ENCODE peak calls at places on chromosomes 12 and 14, in ten cellular contexts. One of them, this sample, is unnamed.
A peak's percentile ranks its signal among the peaks of the same experiment; 100 is the strongest.

GRCh38 chr14:71309756-71310155 is 402.5 kb downstream of the PCNX1 start:
- DNase-seq in AG04450: no peak
- DNase-seq in ovary: no peak
- DNase-seq in AG04449: no peak
- DNase-seq in Caco-2: no peak
- DNase-seq in vagina: no peak
- DNase-seq in fibroblast of pulmonary artery: no peak
- DNase-seq in cardiac fibroblast: no peak
- DNase-seq in transverse colon: no peak
- DNase-seq in right atrium auricular region: no peak
- DNase-seq in this sample: no peak

GRCh38 chr12:92010368-92010767 is 135.3 kb downstream of the BTG1 start:
- DNase-seq in AG04450: no peak
- DNase-seq in ovary: no peak
- DNase-seq in AG04449: no peak
- DNase-seq in Caco-2: no peak
- DNase-seq in vagina: no peak
- DNase-seq in fibroblast of pulmonary artery: no peak
- DNase-seq in cardiac fibroblast: no peak
- DNase-seq in transverse colon: no peak
- DNase-seq in right atrium auricular region: no peak
- DNase-seq in this sample: no peak

GRCh38 chr14:77133718-77134338 is 7.8 kb downstream of the ZDHHC22 start:
- DNase-seq in AG04450: peak; percentile 11
- DNase-seq in ovary: peak; percentile 50
- DNase-seq in AG04449: no peak
- DNase-seq in Caco-2: peak; percentile 84
- DNase-seq in vagina: no peak
- DNase-seq in fibroblast of pulmonary artery: peak; percentile 82
- DNase-seq in cardiac fibroblast: peak; percentile 66
- DNase-seq in transverse colon: peak; percentile 50
- DNase-seq in right atrium auricular region: no peak
- DNase-seq in this sample: peak; percentile 67

GRCh38 chr12:121427556-121428055 is 27.7 kb downstream of the RNF34 start:
- DNase-seq in AG04450: no peak
- DNase-seq in ovary: no peak
- DNase-seq in AG04449: no peak
- DNase-seq in Caco-2: no peak
- DNase-seq in vagina: no peak
- DNase-seq in fibroblast of pulmonary artery: no peak
- DNase-seq in cardiac fibroblast: no peak
- DNase-seq in transverse colon: no peak
- DNase-seq in right atrium auricular region: no peak
- DNase-seq in this sample: no peak

GRCh38 chr14:92486881-92487280 is 26.7 kb upstream of the RIN3 start:
- DNase-seq in AG04450: no peak
- DNase-seq in ovary: no peak
- DNase-seq in AG04449: peak; percentile 51
- DNase-seq in Caco-2: no peak
- DNase-seq in vagina: no peak
- DNase-seq in fibroblast of pulmonary artery: peak; percentile 38
- DNase-seq in cardiac fibroblast: no peak
- DNase-seq in transverse colon: no peak
- DNase-seq in right atrium auricular region: no peak
- DNase-seq in this sample: no peak

GRCh38 chr12:49964849-49965624 is 3.4 kb downstream of the AQP5 start:
- DNase-seq in AG04450: no peak
- DNase-seq in ovary: no peak
- DNase-seq in AG04449: no peak
- DNase-seq in Caco-2: no peak
- DNase-seq in vagina: no peak
- DNase-seq in fibroblast of pulmonary artery: no peak
- DNase-seq in cardiac fibroblast: no peak
- DNase-seq in transverse colon: no peak
- DNase-seq in right atrium auricular region: no peak
- DNase-seq in this sample: no peak

GRCh38 chr12:13436182-13436581 is 239.7 kb downstream of the EMP1 start:
- DNase-seq in AG04450: no peak
- DNase-seq in ovary: no peak
- DNase-seq in AG04449: no peak
- DNase-seq in Caco-2: no peak
- DNase-seq in vagina: no peak
- DNase-seq in fibroblast of pulmonary artery: no peak
- DNase-seq in cardiac fibroblast: no peak
- DNase-seq in transverse colon: no peak
- DNase-seq in right atrium auricular region: no peak
- DNase-seq in this sample: no peak

GRCh38 chr14:104937694-104938365 is 13.2 kb downstream of the PLD4 start:
- DNase-seq in AG04450: no peak
- DNase-seq in ovary: no peak
- DNase-seq in AG04449: no peak
- DNase-seq in Caco-2: no peak
- DNase-seq in vagina: no peak
- DNase-seq in fibroblast of pulmonary artery: no peak
- DNase-seq in cardiac fibroblast: no peak
- DNase-seq in transverse colon: no peak
- DNase-seq in right atrium auricular region: no peak
- DNase-seq in this sample: no peak

DNA sequence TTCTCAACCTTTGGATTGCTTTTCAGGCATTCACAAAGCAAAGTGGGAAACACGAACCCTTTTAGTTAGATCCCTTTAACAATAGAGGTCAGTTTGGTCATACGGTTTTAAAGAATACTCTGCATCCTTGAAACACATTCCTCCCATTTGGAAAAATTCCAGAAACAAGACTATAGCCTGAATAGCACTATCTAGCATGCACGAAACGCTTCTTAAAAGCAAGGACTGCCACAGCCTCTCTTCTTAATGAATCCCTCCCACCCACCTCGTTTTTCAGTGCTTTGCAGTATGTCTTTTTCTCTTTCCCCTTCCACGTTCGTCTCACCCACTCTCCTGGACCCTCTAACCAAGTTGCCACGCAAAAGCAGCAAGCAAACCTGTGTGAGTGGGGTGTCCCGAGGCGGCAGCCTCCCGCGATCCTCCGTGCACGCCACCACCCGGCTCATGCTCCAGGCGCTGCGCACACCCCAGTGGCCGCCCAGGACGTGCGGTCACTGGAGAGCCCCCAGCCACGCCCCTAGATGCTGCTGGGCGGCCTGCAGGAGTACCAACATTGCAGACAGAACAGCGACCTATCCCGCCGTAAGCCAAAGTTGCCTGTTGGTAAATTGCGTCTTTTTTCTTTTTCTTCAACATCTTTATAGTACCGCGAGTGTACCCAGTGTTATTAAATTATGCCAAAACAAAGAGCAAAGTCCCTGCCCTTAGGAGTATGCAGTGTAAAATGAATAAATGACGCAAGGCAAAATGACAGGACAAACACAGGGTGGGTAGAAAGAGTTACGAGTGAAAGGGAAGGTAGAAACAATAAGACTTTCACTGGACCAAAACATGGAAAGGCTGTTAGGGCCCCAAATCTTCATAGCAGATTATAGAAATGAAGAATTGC is at the start of gene SLC38A4:
- DNase-seq in AG04450: no peak
- DNase-seq in ovary: no peak
- DNase-seq in AG04449: no peak
- DNase-seq in Caco-2: peak; percentile 84
- DNase-seq in vagina: no peak
- DNase-seq in fibroblast of pulmonary artery: peak; percentile 51
- DNase-seq in cardiac fibroblast: peak; percentile 26
- DNase-seq in transverse colon: peak; percentile 72
- DNase-seq in right atrium auricular region: no peak
- DNase-seq in this sample: no peak
- H3K4me3 ChIP-seq in AG04450: peak within 1 kb of the TSS; percentile 63
- H3K4me3 ChIP-seq in ovary: peak within 1 kb of the TSS; percentile 22
- H3K4me3 ChIP-seq in AG04449: peak within 1 kb of the TSS; percentile 57
- H3K4me3 ChIP-seq in Caco-2: peak within 1 kb of the TSS; percentile 65
- H3K4me3 ChIP-seq in vagina: no peak within 1 kb of the TSS
- H3K4me3 ChIP-seq in fibroblast of pulmonary artery: peak within 1 kb of the TSS; percentile 33
- H3K4me3 ChIP-seq in cardiac fibroblast: peak within 1 kb of the TSS; percentile 36
- H3K4me3 ChIP-seq in transverse colon: no peak within 1 kb of the TSS
- H3K4me3 ChIP-seq in right atrium auricular region: peak within 1 kb of the TSS; percentile 25
- H3K4me3 ChIP-seq in this sample: no peak within 1 kb of the TSS

GRCh38 chr14:23725528-23725927 is 89.4 kb downstream of the DHRS2 start:
- DNase-seq in AG04450: no peak
- DNase-seq in ovary: no peak
- DNase-seq in AG04449: no peak
- DNase-seq in Caco-2: no peak
- DNase-seq in vagina: no peak
- DNase-seq in fibroblast of pulmonary artery: no peak
- DNase-seq in cardiac fibroblast: no peak
- DNase-seq in transverse colon: no peak
- DNase-seq in right atrium auricular region: no peak
- DNase-seq in this sample: no peak

GRCh38 chr14:23727566-23728335 is 91.6 kb downstream of the DHRS2 start:
- DNase-seq in AG04450: no peak
- DNase-seq in ovary: no peak
- DNase-seq in AG04449: no peak
- DNase-seq in Caco-2: peak; percentile 69
- DNase-seq in vagina: no peak
- DNase-seq in fibroblast of pulmonary artery: peak; percentile 42
- DNase-seq in cardiac fibroblast: peak; percentile 56
- DNase-seq in transverse colon: no peak
- DNase-seq in right atrium auricular region: no peak
- DNase-seq in this sample: peak; percentile 46

GRCh38 chr14:23725980-23726746 is 90.0 kb downstream of the DHRS2 start:
- DNase-seq in AG04450: no peak
- DNase-seq in ovary: no peak
- DNase-seq in AG04449: no peak
- DNase-seq in Caco-2: no peak
- DNase-seq in vagina: no peak
- DNase-seq in fibroblast of pulmonary artery: no peak
- DNase-seq in cardiac fibroblast: peak; percentile 3
- DNase-seq in transverse colon: no peak
- DNase-seq in right atrium auricular region: no peak
- DNase-seq in this sample: no peak

GRCh38 chr14:23728791-23729190 is 92.6 kb downstream of the DHRS2 start:
- DNase-seq in AG04450: no peak
- DNase-seq in ovary: no peak
- DNase-seq in AG04449: no peak
- DNase-seq in Caco-2: no peak
- DNase-seq in vagina: no peak
- DNase-seq in fibroblast of pulmonary artery: no peak
- DNase-seq in cardiac fibroblast: no peak
- DNase-seq in transverse colon: no peak
- DNase-seq in right atrium auricular region: no peak
- DNase-seq in this sample: no peak

DNA sequence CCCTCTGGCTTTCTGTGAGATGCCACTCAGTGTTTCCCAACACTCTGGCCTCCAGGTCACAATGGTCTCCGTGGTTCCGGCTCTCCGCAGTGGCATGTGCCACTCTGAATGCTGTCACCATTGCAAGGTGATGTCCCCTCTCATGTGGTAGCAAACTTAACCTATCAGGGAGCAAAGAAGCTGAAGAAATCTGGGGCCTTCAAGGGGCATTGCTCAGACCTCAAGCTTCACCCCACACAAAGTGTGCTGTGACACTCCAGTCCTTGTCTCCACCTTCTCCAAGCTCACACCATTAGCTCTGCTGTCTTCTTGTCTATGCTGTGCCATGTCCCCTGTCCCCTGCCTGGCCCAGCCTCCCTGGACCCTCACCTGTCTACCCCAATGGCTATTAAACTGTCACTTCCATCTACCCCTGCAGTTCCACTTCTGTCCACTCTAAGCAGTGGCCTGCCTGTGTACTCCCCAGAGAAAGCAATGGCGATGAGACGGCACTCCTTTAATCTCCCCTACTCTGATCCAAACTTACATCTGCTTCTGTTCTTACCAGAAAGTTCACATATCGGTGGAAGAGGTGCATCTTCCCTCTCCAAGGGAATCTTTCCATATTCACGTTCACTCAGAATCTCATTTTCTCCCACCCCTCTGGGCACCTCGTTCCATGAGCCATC is 93.7 kb downstream of the DHRS2 start:
- DNase-seq in AG04450: no peak
- DNase-seq in ovary: no peak
- DNase-seq in AG04449: no peak
- DNase-seq in Caco-2: peak; percentile 17
- DNase-seq in vagina: no peak
- DNase-seq in fibroblast of pulmonary artery: no peak
- DNase-seq in cardiac fibroblast: no peak
- DNase-seq in transverse colon: no peak
- DNase-seq in right atrium auricular region: no peak
- DNase-seq in this sample: no peak
- TF ChIP-seq CTCF in AG04450: no peak
- TF ChIP-seq CTCF in ovary: no peak
- TF ChIP-seq CTCF in AG04449: no peak
- TF ChIP-seq CTCF in Caco-2: no peak
- TF ChIP-seq CTCF in vagina: no peak
- TF ChIP-seq CTCF in fibroblast of pulmonary artery: peak; percentile 1
- TF ChIP-seq CTCF in cardiac fibroblast: peak; percentile 20
- TF ChIP-seq CTCF in transverse colon: no peak
- TF ChIP-seq CTCF in right atrium auricular region: no peak
- TF ChIP-seq CTCF in this sample: no peak

DNA sequence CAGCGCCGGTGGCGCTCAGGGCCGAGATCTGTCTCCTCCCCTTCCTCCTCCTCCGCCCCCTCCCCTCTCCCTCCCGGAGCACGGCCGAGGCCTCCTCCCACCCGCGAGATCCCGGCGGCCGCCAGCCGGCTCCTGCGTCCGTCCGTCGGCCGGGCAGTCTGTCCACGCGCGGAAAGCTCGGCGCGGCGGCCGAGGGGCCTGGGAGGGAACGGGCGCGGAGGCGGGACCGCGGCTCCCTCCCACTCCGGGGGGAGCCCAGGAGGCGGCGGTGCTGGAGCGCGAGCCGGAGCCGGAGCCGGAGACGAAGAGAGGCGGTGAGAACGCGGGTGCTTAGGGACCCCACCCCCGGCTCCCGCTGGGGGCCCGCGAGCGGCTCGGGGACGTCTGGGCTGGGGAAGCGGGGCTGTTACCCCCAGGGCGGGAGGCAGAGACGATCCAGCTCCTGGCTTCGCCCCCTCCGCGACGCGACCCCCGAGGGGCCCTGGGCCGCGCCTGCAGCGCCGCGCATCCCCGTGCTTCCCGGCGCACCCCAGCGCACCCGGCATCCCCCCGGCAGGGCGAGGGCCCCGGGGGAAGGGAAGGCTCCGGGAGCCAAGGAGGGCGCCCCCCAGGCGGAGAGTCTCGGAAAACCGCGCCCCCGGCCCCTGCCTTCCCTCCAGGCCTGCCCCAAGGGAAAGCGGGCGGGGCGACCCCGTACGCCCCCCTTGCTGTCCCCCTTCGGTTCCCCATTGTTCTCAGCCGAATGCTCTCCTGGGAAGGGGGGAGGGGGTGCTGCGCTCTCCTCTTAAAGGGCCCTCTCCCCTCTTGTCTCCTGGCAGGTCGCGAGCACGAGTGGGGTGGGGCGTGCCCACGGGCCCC is at the start of gene DTX1:
- DNase-seq in AG04450: no peak
- DNase-seq in ovary: peak; percentile 31
- DNase-seq in AG04449: no peak
- DNase-seq in Caco-2: no peak
- DNase-seq in vagina: no peak
- DNase-seq in fibroblast of pulmonary artery: no peak
- DNase-seq in cardiac fibroblast: no peak
- DNase-seq in transverse colon: no peak
- DNase-seq in right atrium auricular region: no peak
- DNase-seq in this sample: no peak
- H3K4me3 ChIP-seq in AG04450: peak within 1 kb of the TSS; percentile 7
- H3K4me3 ChIP-seq in ovary: peak within 1 kb of the TSS; percentile 34
- H3K4me3 ChIP-seq in AG04449: no peak within 1 kb of the TSS
- H3K4me3 ChIP-seq in Caco-2: no peak within 1 kb of the TSS
- H3K4me3 ChIP-seq in vagina: peak within 1 kb of the TSS; percentile 60
- H3K4me3 ChIP-seq in fibroblast of pulmonary artery: peak within 1 kb of the TSS; percentile 42
- H3K4me3 ChIP-seq in cardiac fibroblast: peak within 1 kb of the TSS; percentile 24
- H3K4me3 ChIP-seq in transverse colon: peak within 1 kb of the TSS; percentile 3
- H3K4me3 ChIP-seq in right atrium auricular region: peak within 1 kb of the TSS; percentile 59
- H3K4me3 ChIP-seq in this sample: no peak within 1 kb of the TSS

DNA sequence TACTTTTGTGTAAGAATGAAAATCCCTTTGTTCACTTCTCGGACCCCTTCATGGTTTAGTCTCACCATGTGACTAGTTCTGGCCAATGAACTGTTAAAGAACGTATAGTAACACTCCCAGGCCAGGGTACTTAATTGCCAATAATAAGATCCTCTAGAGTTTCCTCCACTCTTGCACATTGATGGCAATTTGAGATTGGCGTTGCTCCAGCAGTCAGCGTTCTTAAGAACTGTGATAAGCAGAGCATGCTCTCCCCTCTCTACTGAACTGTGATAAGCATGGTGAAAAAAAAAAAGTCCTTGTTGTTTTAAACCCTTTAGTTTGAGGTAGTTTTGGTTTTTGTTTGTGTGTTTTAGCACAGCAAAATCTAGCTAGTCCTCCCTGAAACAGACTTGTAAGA is 854.5 kb downstream of the SLC6A15 start:
- DNase-seq in AG04450: no peak
- DNase-seq in ovary: no peak
- DNase-seq in AG04449: no peak
- DNase-seq in Caco-2: no peak
- DNase-seq in vagina: no peak
- DNase-seq in fibroblast of pulmonary artery: no peak
- DNase-seq in cardiac fibroblast: no peak
- DNase-seq in transverse colon: no peak
- DNase-seq in right atrium auricular region: no peak
- DNase-seq in this sample: no peak
- TF ChIP-seq CTCF in AG04450: no peak
- TF ChIP-seq CTCF in ovary: no peak
- TF ChIP-seq CTCF in AG04449: no peak
- TF ChIP-seq CTCF in Caco-2: no peak
- TF ChIP-seq CTCF in vagina: no peak
- TF ChIP-seq CTCF in fibroblast of pulmonary artery: no peak
- TF ChIP-seq CTCF in cardiac fibroblast: no peak
- TF ChIP-seq CTCF in transverse colon: no peak
- TF ChIP-seq CTCF in right atrium auricular region: no peak
- TF ChIP-seq CTCF in this sample: no peak

This sample was measured in GM12865.